ENCODE peak calls at places on chromosomes 11 and 22, in five cellular contexts. One of them, this sample, is unnamed.

GRCh38 chr11:105942951-105943350 is 79.1 kb downstream of the MSANTD4 start:
- DNase-seq in HFF-Myc: no peak
- DNase-seq in GM23248: no peak
- DNase-seq in Jurkat, Clone E6-1: no peak
- DNase-seq in stimulated activated CD4-positive, alpha-beta T cell treated with anti-CD3 and anti-CD28 coated beads, Interleukin-2, amount 100 ng/mL, for 24 hours: no peak
- DNase-seq in this sample: no peak

GRCh38 chr11:11618973-11619435 is 2.8 kb downstream of the GALNT18 start:
- DNase-seq in HFF-Myc: no peak
- DNase-seq in GM23248: no peak
- DNase-seq in Jurkat, Clone E6-1: no peak
- DNase-seq in stimulated activated CD4-positive, alpha-beta T cell treated with anti-CD3 and anti-CD28 coated beads, Interleukin-2, amount 100 ng/mL, for 24 hours: no peak
- DNase-seq in this sample: no peak

GRCh38 chr11:1520987-1521349 is 34.4 kb upstream of the MOB2 start:
- DNase-seq in HFF-Myc: no peak
- DNase-seq in GM23248: no peak
- DNase-seq in Jurkat, Clone E6-1: no peak
- DNase-seq in stimulated activated CD4-positive, alpha-beta T cell treated with anti-CD3 and anti-CD28 coated beads, Interleukin-2, amount 100 ng/mL, for 24 hours: no peak
- DNase-seq in this sample: no peak

GRCh38 chr22:28710889-28711285 is 30.7 kb downstream of the CHEK2 start:
- DNase-seq in HFF-Myc: no peak
- DNase-seq in GM23248: peak
- DNase-seq in Jurkat, Clone E6-1: no peak
- DNase-seq in stimulated activated CD4-positive, alpha-beta T cell treated with anti-CD3 and anti-CD28 coated beads, Interleukin-2, amount 100 ng/mL, for 24 hours: no peak
- DNase-seq in this sample: no peak

GRCh38 chr11:123630126-123630531 is 24.3 kb downstream of the SCN3B start:
- DNase-seq in HFF-Myc: no peak
- DNase-seq in GM23248: no peak
- DNase-seq in Jurkat, Clone E6-1: no peak
- DNase-seq in stimulated activated CD4-positive, alpha-beta T cell treated with anti-CD3 and anti-CD28 coated beads, Interleukin-2, amount 100 ng/mL, for 24 hours: no peak
- DNase-seq in this sample: no peak

GRCh38 chr11:18261721-18262120 is 4.3 kb upstream of the SAA1 start:
- DNase-seq in HFF-Myc: no peak
- DNase-seq in GM23248: no peak
- DNase-seq in Jurkat, Clone E6-1: no peak
- DNase-seq in stimulated activated CD4-positive, alpha-beta T cell treated with anti-CD3 and anti-CD28 coated beads, Interleukin-2, amount 100 ng/mL, for 24 hours: no peak
- DNase-seq in this sample: no peak

GRCh38 chr22:23225724-23226496 is 45.6 kb downstream of the BCR start:
- DNase-seq in HFF-Myc: no peak
- DNase-seq in GM23248: peak
- DNase-seq in Jurkat, Clone E6-1: peak
- DNase-seq in stimulated activated CD4-positive, alpha-beta T cell treated with anti-CD3 and anti-CD28 coated beads, Interleukin-2, amount 100 ng/mL, for 24 hours: peak
- DNase-seq in this sample: peak

GRCh38 chr11:134342572-134343340 is 11.0 kb downstream of the GLB1L2 start:
- DNase-seq in HFF-Myc: no peak
- DNase-seq in GM23248: no peak
- DNase-seq in Jurkat, Clone E6-1: no peak
- DNase-seq in stimulated activated CD4-positive, alpha-beta T cell treated with anti-CD3 and anti-CD28 coated beads, Interleukin-2, amount 100 ng/mL, for 24 hours: no peak
- DNase-seq in this sample: no peak

GRCh38 chr22:33969052-33969451 is 48.8 kb upstream of the LARGE1 start:
- DNase-seq in HFF-Myc: no peak
- DNase-seq in GM23248: no peak
- DNase-seq in Jurkat, Clone E6-1: no peak
- DNase-seq in stimulated activated CD4-positive, alpha-beta T cell treated with anti-CD3 and anti-CD28 coated beads, Interleukin-2, amount 100 ng/mL, for 24 hours: no peak
- DNase-seq in this sample: no peak

GRCh38 chr11:1878134-1879031 is 13.3 kb downstream of the PRR33 start:
- DNase-seq in HFF-Myc: no peak
- DNase-seq in GM23248: no peak
- DNase-seq in Jurkat, Clone E6-1: no peak
- DNase-seq in stimulated activated CD4-positive, alpha-beta T cell treated with anti-CD3 and anti-CD28 coated beads, Interleukin-2, amount 100 ng/mL, for 24 hours: no peak
- DNase-seq in this sample: no peak

GRCh38 chr11:34757026-34757451 is 136.1 kb downstream of the EHF start:
- DNase-seq in HFF-Myc: no peak
- DNase-seq in GM23248: no peak
- DNase-seq in Jurkat, Clone E6-1: no peak
- DNase-seq in stimulated activated CD4-positive, alpha-beta T cell treated with anti-CD3 and anti-CD28 coated beads, Interleukin-2, amount 100 ng/mL, for 24 hours: no peak
- DNase-seq in this sample: no peak

GRCh38 chr22:50274311-50274710 is 4.1 kb upstream of the MAPK11 start:
- DNase-seq in HFF-Myc: no peak
- DNase-seq in GM23248: peak
- DNase-seq in Jurkat, Clone E6-1: peak
- DNase-seq in stimulated activated CD4-positive, alpha-beta T cell treated with anti-CD3 and anti-CD28 coated beads, Interleukin-2, amount 100 ng/mL, for 24 hours: peak
- DNase-seq in this sample: peak

GRCh38 chr11:34588023-34588422 is 32.9 kb upstream of the EHF start:
- DNase-seq in HFF-Myc: no peak
- DNase-seq in GM23248: no peak
- DNase-seq in Jurkat, Clone E6-1: no peak
- DNase-seq in stimulated activated CD4-positive, alpha-beta T cell treated with anti-CD3 and anti-CD28 coated beads, Interleukin-2, amount 100 ng/mL, for 24 hours: no peak
- DNase-seq in this sample: no peak

GRCh38 chr11:96567193-96567592 is 177.4 kb downstream of the JRKL start:
- DNase-seq in HFF-Myc: no peak
- DNase-seq in GM23248: peak
- DNase-seq in Jurkat, Clone E6-1: no peak
- DNase-seq in stimulated activated CD4-positive, alpha-beta T cell treated with anti-CD3 and anti-CD28 coated beads, Interleukin-2, amount 100 ng/mL, for 24 hours: no peak
- DNase-seq in this sample: no peak

GRCh38 chr11:73981051-73981805 is 1.4 kb downstream of the UCP2 start:
- DNase-seq in HFF-Myc: no peak
- DNase-seq in GM23248: no peak
- DNase-seq in Jurkat, Clone E6-1: no peak
- DNase-seq in stimulated activated CD4-positive, alpha-beta T cell treated with anti-CD3 and anti-CD28 coated beads, Interleukin-2, amount 100 ng/mL, for 24 hours: no peak
- DNase-seq in this sample: no peak

GRCh38 chr11:111631666-111632039 is 29.4 kb downstream of the SIK2 start:
- DNase-seq in HFF-Myc: peak
- DNase-seq in GM23248: peak
- DNase-seq in Jurkat, Clone E6-1: no peak
- DNase-seq in stimulated activated CD4-positive, alpha-beta T cell treated with anti-CD3 and anti-CD28 coated beads, Interleukin-2, amount 100 ng/mL, for 24 hours: no peak
- DNase-seq in this sample: peak

GRCh38 chr22:24153959-24154358 is 27.3 kb upstream of the SUSD2 start:
- DNase-seq in HFF-Myc: no peak
- DNase-seq in GM23248: no peak
- DNase-seq in Jurkat, Clone E6-1: peak
- DNase-seq in stimulated activated CD4-positive, alpha-beta T cell treated with anti-CD3 and anti-CD28 coated beads, Interleukin-2, amount 100 ng/mL, for 24 hours: no peak
- DNase-seq in this sample: no peak

GRCh38 chr11:64289011-64289564 is 2.0 kb upstream of the KCNK4 start:
- DNase-seq in HFF-Myc: no peak
- DNase-seq in GM23248: no peak
- DNase-seq in Jurkat, Clone E6-1: no peak
- DNase-seq in stimulated activated CD4-positive, alpha-beta T cell treated with anti-CD3 and anti-CD28 coated beads, Interleukin-2, amount 100 ng/mL, for 24 hours: no peak
- DNase-seq in this sample: no peak

GRCh38 chr11:71329165-71329510 is 76.8 kb upstream of the SHANK2 start:
- DNase-seq in HFF-Myc: no peak
- DNase-seq in GM23248: no peak
- DNase-seq in Jurkat, Clone E6-1: no peak
- DNase-seq in stimulated activated CD4-positive, alpha-beta T cell treated with anti-CD3 and anti-CD28 coated beads, Interleukin-2, amount 100 ng/mL, for 24 hours: no peak
- DNase-seq in this sample: no peak

GRCh38 chr11:62251698-62252097 is 9.7 kb downstream of the SCGB1D2 start:
- DNase-seq in HFF-Myc: no peak
- DNase-seq in GM23248: no peak
- DNase-seq in Jurkat, Clone E6-1: peak
- DNase-seq in stimulated activated CD4-positive, alpha-beta T cell treated with anti-CD3 and anti-CD28 coated beads, Interleukin-2, amount 100 ng/mL, for 24 hours: no peak
- DNase-seq in this sample: no peak

GRCh38 chr22:30424471-30425326 is 869 bp upstream of the MTFP1 start:
- DNase-seq in HFF-Myc: no peak
- DNase-seq in GM23248: peak
- DNase-seq in Jurkat, Clone E6-1: no peak
- DNase-seq in stimulated activated CD4-positive, alpha-beta T cell treated with anti-CD3 and anti-CD28 coated beads, Interleukin-2, amount 100 ng/mL, for 24 hours: peak
- DNase-seq in this sample: no peak

GRCh38 chr22:39135092-39135896 is 17.2 kb downstream of the CBX7 start:
- DNase-seq in HFF-Myc: no peak
- DNase-seq in GM23248: peak
- DNase-seq in Jurkat, Clone E6-1: no peak
- DNase-seq in stimulated activated CD4-positive, alpha-beta T cell treated with anti-CD3 and anti-CD28 coated beads, Interleukin-2, amount 100 ng/mL, for 24 hours: peak
- DNase-seq in this sample: peak

GRCh38 chr11:66181632-66182345 is 86.7 kb upstream of the RAB1B start:
- DNase-seq in HFF-Myc: no peak
- DNase-seq in GM23248: peak
- DNase-seq in Jurkat, Clone E6-1: no peak
- DNase-seq in stimulated activated CD4-positive, alpha-beta T cell treated with anti-CD3 and anti-CD28 coated beads, Interleukin-2, amount 100 ng/mL, for 24 hours: no peak
- DNase-seq in this sample: no peak

GRCh38 chr11:110337570-110338193 is 41.3 kb upstream of the RDX start:
- DNase-seq in HFF-Myc: no peak
- DNase-seq in GM23248: no peak
- DNase-seq in Jurkat, Clone E6-1: no peak
- DNase-seq in stimulated activated CD4-positive, alpha-beta T cell treated with anti-CD3 and anti-CD28 coated beads, Interleukin-2, amount 100 ng/mL, for 24 hours: peak
- DNase-seq in this sample: peak

GRCh38 chr11:38648597-38648996 is 2050.6 kb upstream of the RAG2 start:
- DNase-seq in HFF-Myc: no peak
- DNase-seq in GM23248: no peak
- DNase-seq in Jurkat, Clone E6-1: no peak
- DNase-seq in stimulated activated CD4-positive, alpha-beta T cell treated with anti-CD3 and anti-CD28 coated beads, Interleukin-2, amount 100 ng/mL, for 24 hours: no peak
- DNase-seq in this sample: no peak

GRCh38 chr11:83691387-83692088 is 405.4 kb upstream of the CCDC90B start:
- DNase-seq in HFF-Myc: no peak
- DNase-seq in GM23248: peak
- DNase-seq in Jurkat, Clone E6-1: no peak
- DNase-seq in stimulated activated CD4-positive, alpha-beta T cell treated with anti-CD3 and anti-CD28 coated beads, Interleukin-2, amount 100 ng/mL, for 24 hours: no peak
- DNase-seq in this sample: no peak

GRCh38 chr11:72136677-72137255 is 1.2 kb downstream of the FOLR3 start:
- DNase-seq in HFF-Myc: no peak
- DNase-seq in GM23248: no peak
- DNase-seq in Jurkat, Clone E6-1: no peak
- DNase-seq in stimulated activated CD4-positive, alpha-beta T cell treated with anti-CD3 and anti-CD28 coated beads, Interleukin-2, amount 100 ng/mL, for 24 hours: no peak
- DNase-seq in this sample: no peak

GRCh38 chr11:120061761-120062560 is 76.0 kb downstream of the TRIM29 start:
- DNase-seq in HFF-Myc: no peak
- DNase-seq in GM23248: peak
- DNase-seq in Jurkat, Clone E6-1: no peak
- DNase-seq in stimulated activated CD4-positive, alpha-beta T cell treated with anti-CD3 and anti-CD28 coated beads, Interleukin-2, amount 100 ng/mL, for 24 hours: no peak
- DNase-seq in this sample: no peak

GRCh38 chr11:122002926-122003325 is 113.1 kb downstream of the BLID start:
- DNase-seq in HFF-Myc: no peak
- DNase-seq in GM23248: no peak
- DNase-seq in Jurkat, Clone E6-1: no peak
- DNase-seq in stimulated activated CD4-positive, alpha-beta T cell treated with anti-CD3 and anti-CD28 coated beads, Interleukin-2, amount 100 ng/mL, for 24 hours: no peak
- DNase-seq in this sample: no peak

GRCh38 chr11:1628506-1629325 is 859 bp upstream of the KRTAP5-5 start:
- DNase-seq in HFF-Myc: no peak
- DNase-seq in GM23248: peak
- DNase-seq in Jurkat, Clone E6-1: no peak
- DNase-seq in stimulated activated CD4-positive, alpha-beta T cell treated with anti-CD3 and anti-CD28 coated beads, Interleukin-2, amount 100 ng/mL, for 24 hours: peak
- DNase-seq in this sample: peak

GRCh38 chr11:126561327-126561893 is 205.9 kb downstream of the ST3GAL4 start:
- DNase-seq in HFF-Myc: peak
- DNase-seq in GM23248: peak
- DNase-seq in Jurkat, Clone E6-1: peak
- DNase-seq in stimulated activated CD4-positive, alpha-beta T cell treated with anti-CD3 and anti-CD28 coated beads, Interleukin-2, amount 100 ng/mL, for 24 hours: peak
- DNase-seq in this sample: peak

GRCh38 chr22:50443202-50443601 is 31.6 kb downstream of the SBF1 start:
- DNase-seq in HFF-Myc: no peak
- DNase-seq in GM23248: no peak
- DNase-seq in Jurkat, Clone E6-1: no peak
- DNase-seq in stimulated activated CD4-positive, alpha-beta T cell treated with anti-CD3 and anti-CD28 coated beads, Interleukin-2, amount 100 ng/mL, for 24 hours: no peak
- DNase-seq in this sample: no peak

GRCh38 chr11:128905345-128906184 is 14.4 kb downstream of the KCNJ5 start:
- DNase-seq in HFF-Myc: no peak
- DNase-seq in GM23248: peak
- DNase-seq in Jurkat, Clone E6-1: peak
- DNase-seq in stimulated activated CD4-positive, alpha-beta T cell treated with anti-CD3 and anti-CD28 coated beads, Interleukin-2, amount 100 ng/mL, for 24 hours: peak
- DNase-seq in this sample: peak

GRCh38 chr22:36194971-36195370 is 6.6 kb downstream of the APOL4 start:
- DNase-seq in HFF-Myc: no peak
- DNase-seq in GM23248: peak
- DNase-seq in Jurkat, Clone E6-1: peak
- DNase-seq in stimulated activated CD4-positive, alpha-beta T cell treated with anti-CD3 and anti-CD28 coated beads, Interleukin-2, amount 100 ng/mL, for 24 hours: peak
- DNase-seq in this sample: peak

This sample was measured in EL.